ENCODE peak calls at places on chromosomes 11 and 22, in six cellular contexts. V is A549, Z is GM12865, E is NB4, N is cardiac muscle cell, D is coronary artery. Y is an unnamed sample.

GRCh38 chr11:2268911-2269600 is 1.3 kb downstream of the ASCL2 start:
- DNase-seq in V (no peak), Z (no peak), E (peak), N (peak), D (peak), Y (no peak)

GRCh38 chr22:39956932-39957664 is 3.1 kb upstream of the TMA7B start:
- DNase-seq in V (no peak), Z (peak), E (peak), N (no peak), D (no peak), Y (no peak)

GRCh38 chr11:122808494-122808893 is 29.8 kb upstream of the CRTAM start:
- DNase-seq in V (no peak), Z (peak), E (peak), N (peak), D (no peak), Y (no peak)

GRCh38 chr11:126433989-126434949 is 78.8 kb downstream of the ST3GAL4 start:
- DNase-seq in V (no peak), Z (no peak), E (peak), N (no peak), D (no peak), Y (no peak)

GRCh38 chr11:61011950-61012830 is 40.7 kb downstream of the CD6 start:
- DNase-seq in V (no peak), Z (no peak), E (peak), N (no peak), D (no peak), Y (no peak)

GRCh38 chr11:32893947-32894827 is 1.6 kb downstream of the QSER1 start:
- DNase-seq in V (peak), Z (peak), E (peak), N (peak), D (no peak), Y (peak)

GRCh38 chr11:114953039-114953438 is 274.7 kb downstream of the NXPE2 start:
- DNase-seq in V (peak), Z (peak), E (peak), N (no peak), D (no peak), Y (no peak)

GRCh38 chr11:1487851-1488574 is 1.4 kb upstream of the MOB2 start:
- DNase-seq in V (no peak), Z (peak), E (peak), N (no peak), D (no peak), Y (no peak)

GRCh38 chr22:29503811-29504372 is 23.9 kb downstream of the NEFH start:
- DNase-seq in V (peak), Z (no peak), E (peak), N (peak), D (no peak), Y (no peak)

GRCh38 chr11:47617417-47617809 is 23.2 kb upstream of the C1QTNF4 start:
- DNase-seq in V (no peak), Z (peak), E (no peak), N (peak), D (no peak), Y (no peak)

GRCh38 chr11:129374081-129374992 is 1.3 kb upstream of the BARX2 start:
- DNase-seq in V (peak), Z (no peak), E (no peak), N (no peak), D (no peak), Y (no peak)

GRCh38 chr11:118659314-118659939 is 20.0 kb downstream of the TREH start:
- DNase-seq in V (peak), Z (peak), E (peak), N (peak), D (peak), Y (peak)

GRCh38 chr11:6321356-6321755 is 1.1 kb upstream of the CAVIN3 start:
- DNase-seq in V (no peak), Z (no peak), E (no peak), N (no peak), D (peak), Y (no peak)

GRCh38 chr11:10181811-10182210 is 112.2 kb downstream of the SBF2 start:
- DNase-seq in V (peak), Z (peak), E (peak), N (peak), D (no peak), Y (no peak)

GRCh38 chr11:69496631-69497220 is 15.3 kb downstream of the LINC01488 start:
- DNase-seq in V (no peak), Z (no peak), E (no peak), N (no peak), D (no peak), Y (no peak)

GRCh38 chr11:45647329-45647728 is 18.1 kb downstream of the CHST1 start:
- DNase-seq in V (no peak), Z (no peak), E (no peak), N (no peak), D (no peak), Y (no peak)

GRCh38 chr22:48438791-48439559 is 1388.7 kb downstream of the BRD1 start:
- DNase-seq in V (no peak), Z (no peak), E (no peak), N (no peak), D (no peak), Y (no peak)

GRCh38 chr22:23743303-23743705 is 7.6 kb downstream of the ZNF70 start:
- DNase-seq in V (no peak), Z (no peak), E (no peak), N (peak), D (no peak), Y (no peak)

GRCh38 chr11:119374632-119375394 is 6.7 kb downstream of the USP2 start:
- DNase-seq in V (no peak), Z (no peak), E (no peak), N (no peak), D (peak), Y (no peak)

GRCh38 chr11:16456366-16456765 is 100.0 kb upstream of the SOX6 start:
- DNase-seq in V (no peak), Z (no peak), E (no peak), N (no peak), D (no peak), Y (no peak)

GRCh38 chr11:31809857-31810778 is 1.0 kb downstream of the PAX6 start:
- DNase-seq in V (peak), Z (no peak), E (peak), N (peak), D (no peak), Y (peak)

GRCh38 chr22:43862074-43862881 is at the start of gene SULT4A1:
- DNase-seq in V (no peak), Z (no peak), E (no peak), N (peak), D (no peak), Y (peak)

GRCh38 chr22:47808236-47808845 is 1045.9 kb downstream of the TBC1D22A start:
- DNase-seq in V (no peak), Z (no peak), E (no peak), N (no peak), D (peak), Y (no peak)

GRCh38 chr11:2223153-2223794 is 47.1 kb downstream of the ASCL2 start:
- DNase-seq in V (no peak), Z (no peak), E (no peak), N (no peak), D (no peak), Y (no peak)

GRCh38 chr11:115920087-115920461 is 415.9 kb upstream of the CADM1 start:
- DNase-seq in V (no peak), Z (no peak), E (no peak), N (no peak), D (no peak), Y (no peak)

GRCh38 chr11:46348986-46349401 is 1.7 kb downstream of the DGKZ start:
- DNase-seq in V (no peak), Z (peak), E (peak), N (no peak), D (no peak), Y (no peak)

GRCh38 chr11:129447654-129448239 is 72.1 kb downstream of the BARX2 start:
- DNase-seq in V (no peak), Z (no peak), E (no peak), N (no peak), D (no peak), Y (no peak)

GRCh38 chr11:61949169-61950034 is 749 bp upstream of the BEST1 start:
- DNase-seq in V (peak), Z (peak), E (peak), N (peak), D (peak), Y (peak)

GRCh38 chr11:57302489-57302888 is 22.3 kb downstream of the TNKS1BP1 start:
- DNase-seq in V (no peak), Z (no peak), E (no peak), N (no peak), D (no peak), Y (no peak)

GRCh38 chr11:113331988-113332387 is 17.6 kb downstream of the TTC12 start:
- DNase-seq in V (no peak), Z (no peak), E (no peak), N (no peak), D (no peak), Y (no peak)

GRCh38 chr11:94585375-94585774 is 18.2 kb downstream of the PIWIL4 start:
- DNase-seq in V (no peak), Z (no peak), E (no peak), N (no peak), D (no peak), Y (no peak)

GRCh38 chr11:69445131-69445470 is 36.4 kb upstream of the LINC01488 start:
- DNase-seq in V (no peak), Z (no peak), E (peak), N (no peak), D (no peak), Y (no peak)

GRCh38 chr11:129930306-129930705 is 34.9 kb upstream of the NFRKB start:
- DNase-seq in V (no peak), Z (no peak), E (no peak), N (no peak), D (no peak), Y (no peak)

GRCh38 chr11:135074397-135074998 is 662.5 kb upstream of the B3GAT1 start:
- DNase-seq in V (no peak), Z (no peak), E (peak), N (peak), D (no peak), Y (no peak)

GRCh38 chr11:27388869-27389268 is 25.9 kb upstream of the CCDC34 start:
- DNase-seq in V (no peak), Z (no peak), E (no peak), N (no peak), D (no peak), Y (no peak)

GRCh38 chr22:32764330-32765116 is 37.0 kb upstream of the TIMP3 start:
- DNase-seq in V (peak), Z (no peak), E (peak), N (peak), D (no peak), Y (no peak)

GRCh38 chr22:18999416-18999815 is 63.3 kb upstream of the PRODH start:
- DNase-seq in V (no peak), Z (no peak), E (no peak), N (no peak), D (no peak), Y (no peak)

GRCh38 chr22:24580276-24580675 is 12.6 kb downstream of the LRRC75B start:
- DNase-seq in V (no peak), Z (no peak), E (no peak), N (peak), D (no peak), Y (no peak)

GRCh38 chr11:30333405-30333804 is 10.5 kb downstream of the ARL14EP start:
- DNase-seq in V (peak), Z (no peak), E (peak), N (no peak), D (no peak), Y (no peak)
- TF ChIP-seq CTCF in V (peak), Z (peak), E (peak), N (peak), D (no peak), Y (peak)

GRCh38 chr22:46741974-46742519 is 4.0 kb upstream of the CERK start:
- DNase-seq in V (no peak), Z (no peak), E (no peak), N (no peak), D (no peak), Y (no peak)
- TF ChIP-seq CTCF in V (no peak), Z (no peak), E (no peak), N (no peak), D (no peak), Y (no peak)

GRCh38 chr22:20080776-20081654 is 974 bp downstream of the DGCR8 start:
- DNase-seq in V (peak), Z (peak), E (peak), N (peak), D (no peak), Y (peak)

GRCh38 chr22:20083157-20083890 is 3.3 kb downstream of the DGCR8 start:
- DNase-seq in V (no peak), Z (no peak), E (no peak), N (no peak), D (no peak), Y (no peak)

GRCh38 chr22:20076627-20077172 is 3.3 kb upstream of the DGCR8 start:
- DNase-seq in V (no peak), Z (no peak), E (no peak), N (no peak), D (no peak), Y (no peak)

GRCh38 chr22:20080445-20080775 is 369 bp downstream of the DGCR8 start:
- DNase-seq in V (peak), Z (peak), E (peak), N (peak), D (no peak), Y (peak)

GRCh38 chr22:20079745-20080444 is at the start of gene DGCR8:
- DNase-seq in V (peak), Z (peak), E (peak), N (peak), D (peak), Y (peak)
- TF ChIP-seq CTCF in V (no peak), Z (no peak), E (no peak), N (no peak), D (no peak), Y (no peak)

DNA sequence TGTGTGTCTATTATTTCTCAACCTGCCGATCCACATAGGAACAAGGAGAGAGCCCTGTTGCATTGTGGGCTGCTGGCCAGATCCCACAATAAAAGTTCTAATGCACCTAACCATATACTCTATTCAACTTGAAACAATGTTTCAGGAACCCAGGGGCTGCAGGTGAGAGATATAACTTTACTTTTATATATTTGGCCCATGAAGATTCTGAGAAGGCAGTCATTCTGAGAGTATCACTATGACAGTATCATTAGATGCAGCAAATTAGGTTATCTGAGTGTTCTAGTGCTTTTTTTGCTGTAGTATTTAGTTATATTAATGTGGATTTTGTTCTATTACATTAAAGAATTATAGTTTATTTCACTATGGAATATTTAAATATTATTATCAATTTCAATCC is 655.1 kb upstream of the ARHGAP42 start:
- DNase-seq in V (no peak), Z (no peak), E (no peak), N (no peak), D (no peak), Y (no peak)
- TF ChIP-seq CTCF in V (no peak), Z (no peak), E (no peak), N (no peak), D (no peak), Y (no peak)

GRCh38 chr11:75342231-75342918 is 9.1 kb downstream of the ARRB1 start:
- DNase-seq in V (no peak), Z (no peak), E (no peak), N (no peak), D (peak), Y (no peak)
- TF ChIP-seq CTCF in V (no peak), Z (no peak), E (no peak), N (no peak), D (no peak), Y (no peak)

GRCh38 chr11:34366522-34366921 is 8.7 kb upstream of the ABTB2 start:
- DNase-seq in V (peak), Z (peak), E (peak), N (no peak), D (no peak), Y (no peak)
- TF ChIP-seq CTCF in V (peak), Z (peak), E (no peak), N (peak), D (no peak), Y (no peak)

GRCh38 chr22:50302564-50302963 is 4.9 kb downstream of the PLXNB2 start:
- DNase-seq in V (no peak), Z (no peak), E (no peak), N (no peak), D (no peak), Y (no peak)

GRCh38 chr22:50305393-50305657 is 2.1 kb downstream of the PLXNB2 start:
- DNase-seq in V (no peak), Z (no peak), E (no peak), N (no peak), D (no peak), Y (no peak)

GRCh38 chr22:50303515-50303847 is 4.0 kb downstream of the PLXNB2 start:
- DNase-seq in V (no peak), Z (no peak), E (peak), N (no peak), D (no peak), Y (no peak)

GRCh38 chr22:50304528-50305392 is 2.7 kb downstream of the PLXNB2 start:
- DNase-seq in V (peak), Z (no peak), E (peak), N (peak), D (no peak), Y (no peak)

DNA sequence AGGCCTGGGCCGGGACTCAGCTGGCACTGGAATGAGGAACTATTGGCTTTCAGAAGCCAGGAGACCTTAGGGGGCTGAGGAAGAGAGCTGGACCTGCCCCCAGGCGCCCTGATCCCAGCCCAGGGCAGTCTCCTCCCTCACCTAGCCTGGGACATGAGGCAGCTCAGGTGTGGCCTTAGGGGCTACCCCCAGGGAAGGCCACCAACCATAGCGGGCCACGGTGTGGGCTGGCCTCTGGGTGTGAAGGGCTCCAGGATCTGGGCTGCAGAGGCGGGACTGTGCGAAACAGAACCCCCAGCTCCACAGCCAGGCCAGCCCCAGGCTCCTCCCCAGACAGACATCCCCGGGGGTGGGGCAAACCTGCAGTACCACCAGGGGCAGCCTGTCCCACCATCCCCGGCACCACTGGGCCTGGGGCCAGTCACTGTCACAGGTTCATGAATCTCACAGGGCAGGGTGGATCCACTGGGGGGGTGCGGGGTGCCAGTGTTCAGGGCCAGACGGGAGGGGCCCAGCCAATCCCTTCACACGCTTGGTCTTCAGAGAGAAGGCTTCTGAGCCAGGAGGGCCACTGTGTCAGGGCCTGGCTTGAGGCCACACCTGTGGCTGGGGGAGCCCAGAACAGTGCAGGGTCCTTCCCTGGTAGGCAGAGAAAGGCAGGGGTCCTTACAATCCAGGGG is 3.5 kb downstream of the PLXNB2 start:
- DNase-seq in V (peak), Z (no peak), E (peak), N (no peak), D (no peak), Y (no peak)
- TF ChIP-seq CTCF in V (no peak), Z (no peak), E (no peak), N (no peak), D (no peak), Y (no peak)

GRCh38 chr22:42280140-42280539 is 9.7 kb upstream of the TCF20 start:
- DNase-seq in V (no peak), Z (no peak), E (no peak), N (no peak), D (no peak), Y (no peak)

GRCh38 chr22:42279425-42280020 is 9.1 kb upstream of the TCF20 start:
- DNase-seq in V (no peak), Z (no peak), E (no peak), N (no peak), D (peak), Y (no peak)

GRCh38 chr22:42275970-42276369 is 5.5 kb upstream of the TCF20 start:
- DNase-seq in V (no peak), Z (no peak), E (no peak), N (no peak), D (no peak), Y (no peak)

GRCh38 chr22:42277232-42277753 is 6.8 kb upstream of the TCF20 start:
- DNase-seq in V (no peak), Z (no peak), E (no peak), N (no peak), D (no peak), Y (no peak)

DNA sequence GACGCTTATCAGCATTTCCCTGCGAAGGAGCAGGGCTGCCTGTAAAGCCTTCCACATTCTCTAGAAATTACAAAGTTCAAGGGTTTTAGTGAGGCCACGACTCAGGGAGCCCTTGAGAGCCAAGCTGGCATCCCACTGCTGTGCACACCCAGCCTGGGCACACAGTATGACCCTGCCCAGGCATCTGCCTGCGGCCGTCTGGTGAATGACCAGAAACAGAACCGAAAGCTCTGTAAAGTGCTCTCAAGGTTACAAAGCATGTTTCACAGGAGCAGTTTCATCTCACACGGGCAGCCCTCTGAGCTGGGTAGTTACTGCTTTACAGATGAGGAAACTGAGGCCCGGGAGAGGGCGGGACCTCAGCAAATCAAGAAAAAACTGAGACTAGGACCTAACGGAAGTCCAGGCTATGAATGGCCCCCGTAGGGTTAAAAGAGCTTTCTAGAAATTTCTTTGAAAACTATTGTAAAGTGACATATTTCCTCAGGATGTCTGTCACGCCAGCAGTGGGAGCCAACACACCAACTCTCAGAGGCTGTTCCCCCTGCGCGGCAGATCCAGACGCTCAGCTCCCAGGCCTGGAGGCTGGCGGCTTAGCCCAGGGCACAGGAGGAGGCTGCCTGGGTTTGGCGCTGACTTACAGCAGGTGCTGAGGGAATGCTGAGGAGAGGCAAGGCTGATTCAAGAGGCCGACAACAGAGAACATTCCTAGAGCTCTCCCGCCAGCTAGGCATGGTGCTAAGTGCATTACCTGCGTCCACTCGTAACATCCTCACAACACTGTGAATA is 7.7 kb upstream of the TCF20 start:
- DNase-seq in V (no peak), Z (peak), E (no peak), N (peak), D (peak), Y (no peak)
- TF ChIP-seq CTCF in V (no peak), Z (peak), E (no peak), N (peak), D (no peak), Y (no peak)

GRCh38 chr11:43802509-43802908 is 78.1 kb upstream of the ALKBH3 start:
- DNase-seq in V (no peak), Z (no peak), E (peak), N (peak), D (no peak), Y (no peak)
- TF ChIP-seq CTCF in V (peak), Z (peak), E (peak), N (peak), D (no peak), Y (peak)

Y was measured in glutamatergic neuron.